ENCODE peak calls at places on chromosomes 13 and 19, in seven cellular contexts. H is left ventricle myocardium inferior, C is colonic mucosa, X is upper lobe of right lung, I is activated B cell treated with CpG ODN at 0.5 μM for 24 hours, B is cardiac fibroblast, K is mammary epithelial cell. T is an unnamed sample.

GRCh38 chr19:43636121-43636683 is 3.4 kb downstream of the CADM4 start:
- DNase-seq in H (no peak), C (no peak), X (no peak), I (no peak), B (no peak), K (no peak), T (no peak)

GRCh38 chr19:10677796-10678195 is 23.4 kb upstream of the QTRT1 start:
- DNase-seq in H (no peak), C (no peak), X (no peak), I (no peak), B (no peak), K (no peak), T (no peak)

GRCh38 chr19:6262519-6262918 is 17.3 kb downstream of the MLLT1 start:
- DNase-seq in H (no peak), C (no peak), X (no peak), I (no peak), B (no peak), K (no peak), T (no peak)

GRCh38 chr13:70874646-70875045 is 766.4 kb upstream of the KLHL1 start:
- DNase-seq in H (no peak), C (no peak), X (no peak), I (no peak), B (no peak), K (no peak), T (no peak)

GRCh38 chr19:40503300-40503699 is 36.5 kb downstream of the SPTBN4 start:
- DNase-seq in H (no peak), C (no peak), X (no peak), I (no peak), B (no peak), K (no peak), T (no peak)

GRCh38 chr13:50410921-50411712 is 395.9 kb downstream of the KCNRG start:
- DNase-seq in H (no peak), C (no peak), X (no peak), I (no peak), B (peak), K (peak), T (no peak)

GRCh38 chr19:38211206-38211605 is 12.8 kb downstream of the DPF1 start:
- DNase-seq in H (no peak), C (no peak), X (no peak), I (no peak), B (no peak), K (no peak), T (no peak)

GRCh38 chr13:102869948-102870676 is 24.3 kb downstream of the ERCC5 start:
- DNase-seq in H (no peak), C (no peak), X (no peak), I (no peak), B (no peak), K (no peak), T (no peak)

GRCh38 chr13:99610702-99611289 is 109.5 kb downstream of the TM9SF2 start:
- DNase-seq in H (no peak), C (no peak), X (no peak), I (no peak), B (no peak), K (no peak), T (no peak)

GRCh38 chr13:19670147-19670546 is 36.7 kb downstream of the MPHOSPH8 start:
- DNase-seq in H (no peak), C (no peak), X (no peak), I (no peak), B (no peak), K (no peak), T (no peak)

GRCh38 chr13:45434556-45435371 is 16.6 kb upstream of the SLC25A30 start:
- DNase-seq in H (no peak), C (peak), X (no peak), I (no peak), B (no peak), K (no peak), T (no peak)

GRCh38 chr13:102651892-102652291 is 43.0 kb downstream of the METTL21C start:
- DNase-seq in H (no peak), C (no peak), X (no peak), I (no peak), B (peak), K (no peak), T (no peak)

GRCh38 chr19:49880162-49880869 is 2.8 kb downstream of the TBC1D17 start:
- DNase-seq in H (no peak), C (peak), X (no peak), I (no peak), B (no peak), K (no peak), T (no peak)

GRCh38 chr13:31322025-31322424 is 122.2 kb downstream of the B3GLCT start:
- DNase-seq in H (peak), C (no peak), X (no peak), I (no peak), B (peak), K (peak), T (no peak)

GRCh38 chr19:42508892-42509444 is 19.3 kb downstream of the CEACAM1 start:
- DNase-seq in H (no peak), C (no peak), X (no peak), I (no peak), B (no peak), K (no peak), T (no peak)

GRCh38 chr19:47601180-47601904 is 7.6 kb upstream of the BICRA start:
- DNase-seq in H (no peak), C (peak), X (no peak), I (no peak), B (no peak), K (no peak), T (no peak)

GRCh38 chr13:50891206-50891605 is 18.4 kb upstream of the RNASEH2B start:
- DNase-seq in H (no peak), C (no peak), X (no peak), I (no peak), B (no peak), K (no peak), T (no peak)

GRCh38 chr13:55013051-55013450 is 1984.4 kb downstream of the OLFM4 start:
- DNase-seq in H (no peak), C (no peak), X (no peak), I (no peak), B (no peak), K (no peak), T (no peak)

GRCh38 chr19:10780368-10780767 is 55.6 kb downstream of the TMED1 start:
- DNase-seq in H (no peak), C (no peak), X (no peak), I (no peak), B (peak), K (no peak), T (no peak)

GRCh38 chr13:73781384-73781783 is 352.8 kb downstream of the KLF12 start:
- DNase-seq in H (no peak), C (no peak), X (no peak), I (no peak), B (no peak), K (no peak), T (no peak)

GRCh38 chr13:37417042-37417441 is 181.5 kb downstream of the POSTN start:
- DNase-seq in H (no peak), C (no peak), X (no peak), I (no peak), B (no peak), K (no peak), T (no peak)

GRCh38 chr19:51107406-51108065 is 673 bp downstream of the CTU1 start:
- DNase-seq in H (no peak), C (no peak), X (no peak), I (no peak), B (peak), K (no peak), T (no peak)

GRCh38 chr13:30038884-30039283 is 188.5 kb upstream of the UBL3 start:
- DNase-seq in H (no peak), C (no peak), X (no peak), I (no peak), B (peak), K (no peak), T (no peak)

GRCh38 chr19:5345895-5346386 is 5.3 kb upstream of the PTPRS start:
- DNase-seq in H (no peak), C (no peak), X (no peak), I (no peak), B (peak), K (peak), T (no peak)

GRCh38 chr19:13796301-13797057 is 1.2 kb downstream of the ZSWIM4 start:
- DNase-seq in H (peak), C (peak), X (peak), I (no peak), B (peak), K (peak), T (no peak)

GRCh38 chr19:55226788-55227187 is 1.8 kb downstream of the TMEM86B start:
- DNase-seq in H (no peak), C (no peak), X (no peak), I (no peak), B (no peak), K (no peak), T (no peak)

GRCh38 chr19:41668315-41668714 is 19.8 kb downstream of the CEACAM7 start:
- DNase-seq in H (no peak), C (no peak), X (no peak), I (no peak), B (no peak), K (no peak), T (no peak)

GRCh38 chr19:48303866-48304265 is 21.5 kb upstream of the EMP3 start:
- DNase-seq in H (no peak), C (no peak), X (no peak), I (no peak), B (no peak), K (no peak), T (no peak)

GRCh38 chr13:29654807-29655547 is 59.5 kb upstream of the SLC7A1 start:
- DNase-seq in H (no peak), C (no peak), X (no peak), I (no peak), B (no peak), K (peak), T (no peak)

GRCh38 chr13:98370806-98371553 is 193.9 kb upstream of the RNF113B start:
- DNase-seq in H (peak), C (no peak), X (no peak), I (no peak), B (peak), K (no peak), T (no peak)

GRCh38 chr19:3671680-3672574 is 28.3 kb downstream of the PIP5K1C start:
- DNase-seq in H (no peak), C (no peak), X (no peak), I (no peak), B (peak), K (no peak), T (no peak)

DNA sequence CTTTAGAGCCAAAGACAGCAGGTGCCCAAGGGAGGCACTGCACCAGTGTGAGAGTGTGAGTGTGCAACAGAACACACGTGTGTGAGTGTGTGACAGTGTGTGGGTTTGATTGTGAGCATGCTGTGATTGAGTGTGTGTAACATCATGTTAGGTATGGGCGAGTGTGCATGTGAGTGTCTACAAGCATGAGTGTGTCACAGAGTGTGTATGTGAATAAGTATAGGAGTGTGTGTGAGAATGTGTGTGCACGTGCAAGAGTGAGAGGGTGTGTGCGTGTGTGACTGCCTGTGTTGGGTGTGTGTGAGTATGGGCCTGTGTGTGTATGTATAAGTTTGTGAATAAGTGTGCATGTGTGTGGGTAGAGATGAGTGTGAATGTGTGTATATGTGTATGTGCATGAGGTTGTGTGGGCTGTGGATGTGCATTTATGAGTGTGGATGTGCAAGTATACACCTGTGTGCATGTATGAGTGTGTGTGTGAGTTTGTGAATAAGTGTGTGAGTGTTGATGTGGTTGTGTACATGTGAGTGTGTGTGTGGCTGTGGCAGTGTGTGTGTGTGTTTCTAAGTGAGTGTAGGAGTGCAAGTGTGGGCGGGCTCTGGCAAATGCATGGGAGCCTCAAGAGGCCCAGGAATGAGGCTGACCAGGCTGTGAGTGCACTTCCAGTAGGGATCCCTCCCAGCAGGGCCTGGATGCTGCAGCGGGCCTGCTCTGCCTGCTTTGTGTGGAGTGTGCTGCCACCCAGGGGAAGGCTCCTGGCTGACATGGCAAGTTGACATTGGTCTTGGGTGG is 198.4 kb downstream of the COL4A1 start:
- DNase-seq in H (peak), C (peak), X (peak), I (no peak), B (peak), K (peak), T (peak)
- TF ChIP-seq CTCF in H (peak), C (peak), X (peak), I (no peak), B (peak), K (peak), T (no peak)

GRCh38 chr13:112102243-112102642 is 35.3 kb downstream of the SOX1 start:
- DNase-seq in H (no peak), C (no peak), X (no peak), I (no peak), B (no peak), K (no peak), T (no peak)
- TF ChIP-seq CTCF in H (peak), C (peak), X (no peak), I (no peak), B (no peak), K (no peak), T (no peak)

DNA sequence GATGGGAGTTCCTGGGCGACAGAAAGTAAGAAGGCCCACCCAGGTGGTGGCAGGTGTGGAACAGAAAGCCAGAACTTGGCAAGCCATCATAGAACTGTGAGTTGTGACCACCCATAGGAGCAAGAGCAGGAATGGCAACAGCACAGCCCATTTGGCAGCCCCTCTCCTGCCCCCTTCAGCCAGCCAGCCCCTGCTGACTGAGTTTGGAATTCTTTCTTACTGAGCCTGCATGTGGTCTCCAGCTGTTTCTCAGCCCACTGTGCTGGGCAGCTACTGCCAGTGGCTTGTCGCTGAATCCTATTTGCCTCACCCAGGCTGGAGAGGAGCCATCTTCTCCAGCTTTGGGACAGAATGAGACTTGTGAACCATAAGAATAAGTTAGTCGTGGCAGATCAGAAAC is 28.3 kb downstream of the CNMD start:
- DNase-seq in H (no peak), C (no peak), X (no peak), I (no peak), B (no peak), K (no peak), T (no peak)
- TF ChIP-seq CTCF in H (no peak), C (no peak), X (no peak), I (no peak), B (no peak), K (no peak), T (no peak)

DNA sequence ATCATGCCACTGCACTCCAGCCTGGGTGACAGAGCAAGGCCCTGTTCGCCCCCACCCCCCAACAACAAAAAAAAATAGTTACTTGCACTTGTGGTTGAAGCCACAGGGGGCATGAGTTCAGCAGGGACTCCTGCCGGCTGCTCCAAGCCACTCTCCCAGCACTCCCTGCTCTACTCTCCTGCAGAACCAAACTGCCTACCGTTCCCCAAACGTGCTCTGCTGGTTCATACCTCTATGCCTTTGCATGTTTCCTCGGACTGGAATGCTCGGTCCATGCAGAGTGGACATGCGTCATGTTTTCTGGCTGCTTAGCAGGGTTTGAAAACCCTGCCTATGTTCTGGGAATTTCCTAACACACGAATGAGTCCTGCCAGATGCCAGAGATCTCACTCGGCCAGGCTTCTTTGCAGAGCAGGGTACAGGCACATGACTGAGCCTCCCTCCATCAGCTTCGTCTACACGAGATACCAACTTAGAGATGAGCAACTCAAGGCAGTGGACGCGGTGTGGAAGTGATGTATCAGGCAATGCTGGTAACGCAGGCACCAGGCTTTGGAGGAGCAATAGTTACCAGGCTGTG is 8.5 kb upstream of the SLC25A15 start:
- DNase-seq in H (no peak), C (no peak), X (no peak), I (no peak), B (no peak), K (no peak), T (no peak)
- TF ChIP-seq CTCF in H (no peak), C (no peak), X (no peak), I (no peak), B (peak), K (no peak), T (no peak)

GRCh38 chr19:862529-863304 is 3.3 kb downstream of the CFD start:
- DNase-seq in H (no peak), C (peak), X (peak), I (peak), B (peak), K (peak), T (no peak)

GRCh38 chr19:861099-861755 is 1.8 kb downstream of the CFD start:
- DNase-seq in H (no peak), C (no peak), X (peak), I (no peak), B (no peak), K (no peak), T (no peak)

GRCh38 chr19:863305-863620 is 3.8 kb downstream of the CFD start:
- DNase-seq in H (no peak), C (no peak), X (no peak), I (no peak), B (no peak), K (no peak), T (no peak)

GRCh38 chr19:860481-861098 is 1.1 kb downstream of the CFD start:
- DNase-seq in H (peak), C (peak), X (peak), I (peak), B (peak), K (peak), T (peak)

DNA sequence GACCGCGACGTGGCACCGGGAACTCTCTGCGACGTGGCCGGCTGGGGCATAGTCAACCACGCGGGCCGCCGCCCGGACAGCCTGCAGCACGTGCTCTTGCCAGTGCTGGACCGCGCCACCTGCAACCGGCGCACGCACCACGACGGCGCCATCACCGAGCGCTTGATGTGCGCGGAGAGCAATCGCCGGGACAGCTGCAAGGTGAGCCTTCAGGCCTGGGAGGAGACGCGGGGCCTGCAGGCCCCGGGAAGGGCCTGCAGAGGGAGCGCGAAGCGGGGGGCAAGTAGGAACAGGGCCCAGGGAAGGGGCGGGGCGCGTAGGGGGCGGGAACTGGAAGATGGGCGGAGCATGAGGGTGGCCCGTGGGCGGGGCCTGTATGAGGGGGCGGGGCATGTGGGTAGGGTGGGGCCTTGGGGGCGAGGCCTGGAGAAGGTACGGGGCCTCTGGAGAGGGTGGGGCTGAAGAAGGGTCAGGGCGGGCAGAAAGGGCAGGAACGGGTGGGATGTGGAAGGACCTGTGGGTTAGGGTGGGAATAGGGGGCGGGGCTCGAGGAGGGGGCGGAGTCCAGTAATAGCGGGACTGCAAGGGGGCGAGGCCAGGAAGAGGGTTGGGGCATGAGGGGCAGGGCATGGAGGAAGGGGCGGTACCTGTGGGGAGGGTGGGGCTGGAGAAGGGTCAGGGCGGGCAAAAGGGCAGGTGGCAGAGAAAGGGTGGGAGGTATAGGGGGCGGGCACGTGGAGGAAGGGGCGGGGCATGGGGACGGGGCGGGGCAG is 2.5 kb downstream of the CFD start:
- DNase-seq in H (no peak), C (peak), X (peak), I (peak), B (peak), K (peak), T (no peak)
- TF ChIP-seq CTCF in H (no peak), C (no peak), X (peak), I (no peak), B (no peak), K (no peak), T (no peak)

DNA sequence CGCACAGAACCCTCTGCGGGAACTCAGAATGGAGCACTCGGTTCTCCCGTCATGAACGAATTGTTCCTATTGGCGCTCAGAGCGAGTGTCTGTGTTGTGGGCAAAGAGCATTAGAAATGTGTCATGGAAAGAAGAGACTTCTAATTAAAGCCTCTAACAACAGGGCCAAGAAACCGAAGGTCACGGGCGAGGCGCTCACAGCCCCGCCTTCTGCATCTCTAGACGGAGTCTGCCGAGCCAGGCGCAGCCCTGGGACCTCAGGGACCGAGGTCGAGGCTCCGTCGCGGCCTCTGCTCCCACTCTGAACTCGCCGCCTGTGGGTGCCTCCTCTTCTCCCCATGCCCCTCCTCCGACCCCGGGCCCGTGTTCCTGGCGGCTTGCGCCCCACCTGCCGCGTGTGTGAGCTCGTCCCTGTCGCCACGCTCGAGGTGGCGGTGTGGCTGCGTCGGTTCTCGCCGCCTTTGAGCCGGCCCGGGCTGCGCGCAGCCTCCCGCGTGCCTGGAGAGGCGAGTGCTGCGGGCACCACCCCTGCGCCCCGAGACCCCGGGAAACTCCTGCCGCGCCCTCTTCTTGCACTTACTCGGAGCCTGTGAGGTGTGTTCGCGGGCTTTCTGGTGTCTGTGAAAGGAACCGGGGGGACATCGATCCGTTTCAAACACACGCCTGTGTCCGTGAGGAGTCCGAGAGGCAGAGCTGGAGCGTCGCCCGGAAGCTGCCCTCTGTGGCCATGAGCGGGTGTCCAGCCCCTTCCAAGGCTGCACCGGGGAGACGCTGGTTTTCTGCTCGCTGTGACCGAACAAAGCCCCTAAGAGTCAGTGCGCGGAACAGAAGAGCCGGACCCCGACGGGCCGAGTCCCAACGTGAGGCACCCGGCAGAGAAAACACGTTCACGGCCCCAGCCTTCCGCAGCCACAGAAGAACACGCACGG is 45.4 kb upstream of the SPACA7 start:
- DNase-seq in H (no peak), C (no peak), X (no peak), I (no peak), B (no peak), K (no peak), T (no peak)
- TF ChIP-seq CTCF in H (no peak), C (no peak), X (no peak), I (no peak), B (no peak), K (no peak), T (no peak)

T was measured in mesothelial cell of epicardium.